ENCODE peak calls at places on chromosomes 11 and 22, in seven cellular contexts. R is testis, S is epithelial cell of proximal tubule, K is T-helper 2 cell, I is fibroblast of mammary gland, F is NCI-H446, T is GM20000. V is an unnamed sample.

GRCh38 chr22:49913026-49913425 is 5.2 kb downstream of the ALG12 start:
- DNase-seq in R (no peak), T (no peak), F (no peak), I (no peak), S (no peak), K (no peak), V (no peak)

GRCh38 chr22:31179345-31179744 is 19.4 kb downstream of the RNF185 start:
- DNase-seq in T (no peak), I (peak; percentile 32), F (peak; percentile 37), R (no peak), K (no peak), S (peak; percentile 56), V (no peak)

GRCh38 chr11:102704841-102705240 is 728 bp downstream of the MMP27 start:
- DNase-seq in T (no peak), R (no peak), K (no peak), S (no peak), I (peak; percentile 17), F (no peak), V (no peak)

GRCh38 chr11:122089111-122089510 is 26.9 kb downstream of the BLID start:
- DNase-seq in R (no peak), S (no peak), I (no peak), K (no peak), F (no peak), T (no peak), V (no peak)

GRCh38 chr22:20116951-20117645 is at the start of gene TRMT2A:
- DNase-seq in T (peak; percentile 100), I (peak; percentile 97), S (peak; percentile 60), K (peak; percentile 95), R (peak; percentile 99), F (peak; percentile 94), V (peak; percentile 100)

GRCh38 chr11:34850339-34850738 is 65.8 kb downstream of the APIP start:
- DNase-seq in S (no peak), F (no peak), R (no peak), T (no peak), K (no peak), I (no peak), V (no peak)

GRCh38 chr22:30970356-30970746 is 1.3 kb downstream of the TUG1 start:
- DNase-seq in T (no peak), R (no peak), K (no peak), F (no peak), I (no peak), S (no peak), V (no peak)

GRCh38 chr11:100297516-100297915 is 389.6 kb upstream of the ARHGAP42 start:
- DNase-seq in T (no peak), I (no peak), S (peak; percentile 12), K (no peak), F (no peak), R (no peak), V (no peak)

GRCh38 chr22:39252461-39253391 is 7.9 kb upstream of the PDGFB start:
- DNase-seq in K (no peak), S (no peak), T (no peak), I (peak; percentile 18), F (no peak), R (no peak), V (no peak)

GRCh38 chr11:113118104-113118503 is 156.9 kb downstream of the NCAM1 start:
- DNase-seq in R (no peak), K (no peak), F (no peak), T (no peak), I (no peak), S (no peak), V (no peak)

GRCh38 chr22:36768141-36768540 is 7.8 kb downstream of the IFT27 start:
- DNase-seq in T (no peak), K (no peak), I (no peak), F (no peak), R (no peak), S (no peak), V (no peak)

GRCh38 chr11:129695543-129696308 is 119.9 kb upstream of the TMEM45B start:
- DNase-seq in F (no peak), R (peak; percentile 83), K (peak; percentile 47), T (peak; percentile 33), S (no peak), I (peak; percentile 30), V (peak; percentile 46)

GRCh38 chr22:30855266-30855665 is 113.3 kb downstream of the MORC2 start:
- DNase-seq in T (no peak), F (no peak), I (no peak), K (no peak), S (no peak), R (no peak), V (no peak)

GRCh38 chr11:59556115-59556882 is 45.0 kb downstream of the OR4D9 start:
- DNase-seq in K (peak; percentile 58), I (peak; percentile 93), R (peak; percentile 73), T (no peak), S (no peak), F (peak; percentile 67), V (peak; percentile 39)

GRCh38 chr22:46813816-46814597 is 51.6 kb downstream of the TBC1D22A start:
- DNase-seq in R (no peak), S (peak; percentile 43), T (no peak), K (no peak), F (no peak), I (peak; percentile 7), V (no peak)

GRCh38 chr11:116544721-116545120 is 228.1 kb downstream of the BUD13 start:
- DNase-seq in I (no peak), S (no peak), T (no peak), K (no peak), F (no peak), R (no peak), V (no peak)

GRCh38 chr11:92204731-92205130 is 19.9 kb upstream of the FAT3 start:
- DNase-seq in I (no peak), R (no peak), F (peak; percentile 84), S (no peak), T (no peak), K (no peak), V (no peak)

GRCh38 chr11:46382644-46383403 is 1.4 kb downstream of the MDK start:
- DNase-seq in F (no peak), S (no peak), K (no peak), R (peak; percentile 69), T (no peak), I (peak; percentile 53), V (no peak)

GRCh38 chr11:18140145-18140544 is 7.8 kb downstream of the MRGPRX3 start:
- DNase-seq in R (no peak), F (no peak), I (no peak), S (no peak), K (no peak), T (no peak), V (no peak)

GRCh38 chr22:44398791-44399190 is 86.0 kb upstream of the SHISAL1 start:
- DNase-seq in K (no peak), I (no peak), R (peak; percentile 19), T (no peak), S (no peak), F (no peak), V (no peak)

GRCh38 chr11:10716543-10717259 is 23.1 kb upstream of the IRAG1 start:
- DNase-seq in F (no peak), R (no peak), I (no peak), T (no peak), S (no peak), K (no peak), V (no peak)

GRCh38 chr22:19143967-19144400 is 467 bp downstream of the ESS2 start:
- DNase-seq in F (no peak), K (no peak), T (peak; percentile 57), R (no peak), S (no peak), I (no peak), V (no peak)

GRCh38 chr22:46545041-46545796 is 7.8 kb upstream of the CELSR1 start:
- DNase-seq in F (no peak), S (no peak), I (peak; percentile 17), T (no peak), R (no peak), K (no peak), V (no peak)

GRCh38 chr11:128187829-128188228 is 399.5 kb downstream of the ETS1 start:
- DNase-seq in R (no peak), I (peak; percentile 72), T (no peak), S (no peak), F (no peak), K (no peak), V (no peak)

GRCh38 chr11:96015911-96016565 is 92.1 kb upstream of the MTMR2 start:
- DNase-seq in R (no peak), I (no peak), T (no peak), K (no peak), S (no peak), F (no peak), V (peak; percentile 17)

GRCh38 chr11:128365044-128365443 is 222.3 kb downstream of the ETS1 start:
- DNase-seq in S (no peak), K (no peak), I (peak; percentile 74), F (no peak), R (no peak), T (no peak), V (no peak)

V was measured in GM13977.